ENCODE peak calls at places on chromosomes 4 and X, in four cellular contexts. F is testis, B is tibial nerve, M is OCI-LY7. V is an unnamed sample.

GRCh38 chrX:54808109-54808604 is 612 bp downstream of the MAGED2 start:
- DNase-seq in F (peak), B (peak), M (no peak), V (peak)

GRCh38 chrX:106726485-106727437 is at the start of gene RNF128:
- DNase-seq in F (peak), B (no peak), M (no peak), V (peak)

GRCh38 chr4:1008840-1009646 is 2.4 kb upstream of the FGFRL1 start:
- DNase-seq in M (peak), F (no peak), B (no peak), V (peak)

GRCh38 chrX:103688949-103689348 is 2.5 kb upstream of the MORF4L2 start:
- DNase-seq in M (peak), F (no peak), B (no peak), V (no peak)

GRCh38 chr4:38834570-38834969 is 22.0 kb downstream of the TLR6 start:
- DNase-seq in F (no peak), B (no peak), M (no peak), V (no peak)

GRCh38 chr4:8644461-8644891 is 51.9 kb downstream of the CPZ start:
- DNase-seq in M (no peak), F (no peak), B (no peak), V (peak)

GRCh38 chr4:3331511-3332394 is 38.9 kb downstream of the RGS12 start:
- DNase-seq in F (no peak), M (no peak), B (no peak), V (peak)

GRCh38 chr4:6175426-6175825 is 24.9 kb downstream of the JAKMIP1 start:
- DNase-seq in B (no peak), M (no peak), F (no peak), V (no peak)

GRCh38 chr4:95300304-95300703 is 248.5 kb downstream of the UNC5C start:
- DNase-seq in M (no peak), B (no peak), F (no peak), V (no peak)

GRCh38 chr4:165994706-165995105 is 121.7 kb downstream of the TLL1 start:
- DNase-seq in M (no peak), F (no peak), B (no peak), V (no peak)

GRCh38 chrX:25873196-25873595 is 264.9 kb upstream of the MAGEB18 start:
- DNase-seq in F (no peak), B (no peak), M (no peak), V (no peak)

GRCh38 chrX:8033175-8033574 is 106.0 kb upstream of the PNPLA4 start:
- DNase-seq in F (no peak), B (no peak), M (no peak), V (no peak)

GRCh38 chr4:76199664-76200211 is 13.9 kb downstream of the SCARB2 start:
- DNase-seq in M (peak), B (no peak), F (no peak), V (peak)

GRCh38 chr4:72997409-72997808 is 72.1 kb downstream of the COX18 start:
- DNase-seq in B (no peak), F (no peak), M (no peak), V (no peak)

GRCh38 chr4:156778606-156779005 is 193.0 kb downstream of the PDGFC start:
- DNase-seq in F (no peak), M (no peak), B (no peak), V (no peak)

GRCh38 chrX:133544105-133544504 is 128.8 kb upstream of the GPC4 start:
- DNase-seq in B (no peak), M (no peak), F (no peak), V (peak)

GRCh38 chr4:15065516-15065915 is 63.2 kb downstream of the CPEB2 start:
- DNase-seq in M (no peak), B (no peak), F (no peak), V (no peak)

GRCh38 chrX:20218809-20219505 is 47.8 kb downstream of the RPS6KA3 start:
- DNase-seq in M (no peak), B (no peak), F (peak), V (no peak)

GRCh38 chr4:52868138-52868537 is 6.0 kb downstream of the RASL11B start:
- DNase-seq in B (no peak), F (peak), M (no peak), V (peak)

GRCh38 chr4:174420317-174420716 is 102.0 kb downstream of the HPGD start:
- DNase-seq in B (no peak), M (no peak), F (no peak), V (no peak)

GRCh38 chr4:151031831-151032605 is 16.9 kb upstream of the LRBA start:
- DNase-seq in B (no peak), M (no peak), F (no peak), V (no peak)

GRCh38 chrX:17500145-17500579 is 125.2 kb downstream of the NHS start:
- DNase-seq in M (no peak), F (peak), B (no peak), V (no peak)

GRCh38 chr4:93433840-93434239 is 394.7 kb upstream of the ATOH1 start:
- DNase-seq in F (no peak), B (no peak), M (no peak), V (no peak)

GRCh38 chr4:91502365-91502764 is 801.4 kb upstream of the GRID2 start:
- DNase-seq in B (no peak), F (no peak), M (no peak), V (peak)

GRCh38 chrX:24204331-24204730 is 54.8 kb downstream of the ZFX start:
- DNase-seq in M (no peak), F (no peak), B (no peak), V (no peak)

GRCh38 chrX:152480269-152481212 is 29.4 kb upstream of the GABRA3 start:
- DNase-seq in F (no peak), B (no peak), M (no peak), V (peak)

GRCh38 chr4:54909964-54910363 is 215.4 kb downstream of the KDR start:
- DNase-seq in B (no peak), F (no peak), M (peak), V (no peak)

GRCh38 chr4:86261634-86262033 is 98.2 kb downstream of the MAPK10 start:
- DNase-seq in F (no peak), M (no peak), B (no peak), V (no peak)

GRCh38 chrX:11532291-11533075 is 133.2 kb downstream of the ARHGAP6 start:
- DNase-seq in M (no peak), F (peak), B (no peak), V (peak)

GRCh38 chrX:11531226-11531625 is 134.5 kb downstream of the ARHGAP6 start:
- DNase-seq in M (peak), B (no peak), F (no peak), V (no peak)

GRCh38 chrX:11535156-11535919 is 130.4 kb downstream of the ARHGAP6 start:
- DNase-seq in B (no peak), M (no peak), F (no peak), V (no peak)

GRCh38 chrX:11530621-11531020 is 135.1 kb downstream of the ARHGAP6 start:
- DNase-seq in M (no peak), F (peak), B (no peak), V (no peak)

GRCh38 chrX:11533211-11533651 is 132.5 kb downstream of the ARHGAP6 start:
- DNase-seq in F (no peak), B (no peak), M (peak), V (no peak)
- TF ChIP-seq CTCF in F (peak), B (peak), M (peak), V (peak)

DNA sequence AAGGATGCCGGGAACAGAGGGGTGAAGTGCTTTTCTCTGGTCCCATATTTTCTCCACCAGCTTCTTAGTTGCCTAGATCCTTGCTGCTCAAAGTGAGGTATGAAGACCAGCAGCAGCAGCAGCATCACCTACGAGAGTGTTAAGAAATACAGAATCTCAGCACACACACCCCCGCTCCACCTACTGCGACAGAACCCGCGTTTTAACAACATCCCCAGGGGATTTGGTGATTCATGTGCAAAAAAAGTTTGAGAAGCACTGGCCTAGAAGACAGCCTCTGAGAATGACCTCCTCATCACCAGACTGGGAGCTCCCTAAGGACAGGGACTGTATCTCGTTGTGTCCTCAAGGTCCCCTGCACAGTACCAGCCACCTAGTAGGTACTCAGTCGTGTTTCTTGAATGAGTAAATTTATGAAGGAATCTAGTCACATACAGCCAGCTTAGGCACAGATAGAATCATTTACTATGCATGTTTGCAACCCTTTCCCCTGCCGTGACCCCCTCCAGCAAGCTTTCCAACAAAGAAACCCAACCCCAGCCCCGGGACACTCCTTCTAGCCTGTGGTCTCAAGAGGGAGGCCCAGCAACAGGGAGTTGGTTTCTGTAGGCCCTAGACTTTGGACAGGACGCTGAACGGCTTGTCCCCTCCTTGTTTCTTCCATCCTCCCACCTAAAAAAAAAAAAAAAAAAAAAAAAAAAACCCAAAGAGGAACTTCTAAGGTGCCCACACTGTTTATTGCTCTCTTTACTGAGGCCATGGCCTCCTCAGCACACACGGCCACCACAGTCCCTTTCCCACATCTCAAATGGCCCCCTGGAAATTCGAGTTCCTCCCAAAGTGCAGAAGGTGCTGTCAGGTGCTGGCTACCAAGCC is 21.4 kb downstream of the RTL5 start:
- DNase-seq in F (no peak), M (no peak), B (no peak), V (peak)
- H3K27ac ChIP-seq in F (no peak), M (no peak), B (no peak), V (no peak)

DNA sequence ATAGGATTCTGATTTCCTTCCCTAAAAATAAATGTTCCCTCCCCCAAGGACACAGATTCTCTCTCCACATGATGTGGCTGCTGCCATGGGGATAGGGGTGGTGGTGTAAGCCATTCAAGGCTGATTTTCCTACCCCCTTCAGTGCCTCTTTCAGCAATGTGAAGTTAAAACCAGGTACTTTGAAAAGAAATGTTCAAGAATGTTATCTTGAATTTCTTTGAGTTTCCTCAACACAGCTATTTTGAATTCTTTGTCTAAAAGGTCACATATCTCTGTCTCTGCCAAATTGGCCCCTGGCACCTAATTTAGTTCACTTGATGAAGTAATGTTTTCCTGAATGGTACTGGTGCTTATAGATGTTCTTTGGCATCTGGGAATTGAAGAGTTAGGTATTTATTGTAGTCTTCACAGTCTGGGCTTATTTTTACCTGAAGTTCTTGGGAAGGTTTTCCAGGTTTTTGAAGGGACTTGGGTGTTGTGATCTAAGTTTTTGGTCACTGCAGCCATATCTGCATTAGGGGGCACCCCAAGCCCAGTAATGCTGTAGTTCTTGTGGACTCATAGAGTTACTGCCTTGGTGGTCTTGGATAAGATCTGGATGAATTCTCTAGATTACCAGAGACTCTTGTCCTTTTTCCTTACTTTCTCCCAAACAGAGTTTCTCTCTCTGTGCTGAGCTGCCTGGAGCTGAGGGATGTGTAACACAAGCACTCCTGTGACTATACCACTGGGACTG is 7.6 kb upstream of the DIPK2B start:
- DNase-seq in M (no peak), B (no peak), F (no peak), V (no peak)
- TF ChIP-seq CTCF in M (peak), B (no peak), F (no peak), V (peak)

GRCh38 chrX:3697701-3698279 is 15.7 kb downstream of the PRKX start:
- DNase-seq in B (peak), F (peak), M (no peak), V (peak)
- H3K27ac ChIP-seq in B (peak), F (peak), M (no peak), V (peak)

GRCh38 chr4:152640058-152640921 is 39.5 kb downstream of the TMEM154 start:
- DNase-seq in B (no peak), F (peak), M (peak), V (no peak)
- TF ChIP-seq CTCF in B (peak), F (peak), M (peak), V (peak)

DNA sequence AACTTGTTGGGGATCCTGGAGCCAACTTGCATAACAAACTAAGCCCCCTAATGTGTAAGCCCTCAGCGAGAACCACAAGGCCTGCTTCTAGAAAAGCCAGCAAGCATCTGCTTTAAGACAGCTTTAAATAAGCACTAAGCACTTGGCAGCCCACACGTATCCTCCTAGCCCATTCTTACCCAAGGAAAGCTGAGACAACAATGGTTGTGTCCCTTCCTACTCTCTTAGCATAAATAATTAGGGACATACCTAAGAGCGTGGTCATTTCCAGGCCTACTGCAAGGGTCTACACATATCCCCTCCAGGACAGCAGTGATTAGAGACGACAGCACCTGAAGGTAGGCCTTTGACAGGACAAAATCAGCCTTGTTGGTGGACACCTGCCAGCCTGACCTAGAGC is 322.8 kb upstream of the PPARGC1A start:
- DNase-seq in B (no peak), F (no peak), M (no peak), V (no peak)
- H3K27ac ChIP-seq in B (no peak), F (no peak), M (no peak), V (no peak)

GRCh38 chrX:53481093-53481492 is 46.9 kb upstream of the HSD17B10 start:
- DNase-seq in M (no peak), B (no peak), F (no peak), V (peak)
- TF ChIP-seq CTCF in M (peak), B (no peak), F (no peak), V (peak)

GRCh38 chrX:119477812-119478232 is 9.6 kb downstream of the SLC25A5 start:
- DNase-seq in B (peak), F (no peak), M (no peak), V (peak)
- H3K27ac ChIP-seq in B (no peak), F (no peak), M (no peak), V (no peak)

DNA sequence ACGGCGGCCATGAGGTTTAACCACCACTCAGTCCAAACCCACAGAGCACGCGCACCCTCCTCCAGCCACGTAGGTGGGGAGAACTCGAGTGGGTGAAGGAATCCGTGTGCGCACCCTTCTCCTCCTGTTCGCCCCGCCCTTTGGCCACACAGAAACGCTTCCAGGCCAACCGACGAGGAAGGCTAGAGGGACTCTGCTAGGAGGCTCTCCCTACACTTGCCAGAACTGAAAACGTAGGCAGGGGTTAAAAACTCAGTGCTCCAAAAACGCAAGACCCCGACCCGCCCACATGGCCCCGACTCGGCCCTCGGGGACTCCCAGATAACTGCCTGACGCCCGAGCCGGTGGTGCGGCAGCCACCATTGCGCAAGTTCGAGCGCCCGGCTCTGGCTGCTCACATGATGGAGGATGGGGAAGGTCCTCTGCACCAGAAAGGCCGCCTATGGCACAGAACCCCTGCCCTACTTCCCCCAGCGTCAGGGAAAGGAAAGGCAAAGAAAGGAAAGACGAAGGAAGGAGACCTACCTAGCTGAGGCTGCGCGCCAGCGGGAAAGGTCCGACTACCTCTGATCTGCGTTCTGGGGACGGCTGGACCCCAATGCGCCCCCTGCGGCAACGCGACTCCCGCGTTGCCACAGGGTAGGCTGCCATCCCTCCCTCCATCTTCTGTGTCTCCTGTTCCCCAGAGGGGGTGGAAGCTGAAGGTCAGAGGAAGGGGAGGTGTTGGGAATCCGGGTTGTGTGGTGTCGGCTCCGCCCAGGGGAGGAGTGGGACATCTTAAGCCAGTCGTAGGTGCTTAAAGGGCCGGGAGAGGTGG is 201.9 kb upstream of the AGTR2 start:
- DNase-seq in F (peak), M (no peak), B (no peak), V (peak)
- TF ChIP-seq CTCF in F (no peak), M (no peak), B (no peak), V (peak)

DNA sequence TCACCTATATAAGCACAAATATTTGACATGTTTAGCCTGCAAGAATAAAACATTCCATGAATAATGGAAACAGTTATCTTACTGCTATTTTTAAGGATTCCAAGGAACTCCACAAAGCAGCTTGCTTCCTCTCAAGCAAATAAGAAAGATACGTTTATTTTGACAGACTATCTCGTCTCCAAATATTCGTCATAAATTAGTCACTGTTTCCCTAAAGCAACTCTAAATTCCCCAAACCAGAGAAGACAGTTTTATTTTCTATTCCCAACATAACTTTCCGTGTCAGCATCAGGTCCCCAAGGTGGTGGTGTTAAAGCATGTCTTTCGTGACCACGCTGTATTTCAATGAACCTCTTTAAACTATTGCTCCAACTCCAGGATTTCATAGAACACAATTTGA is 24.3 kb upstream of the DKK2 start:
- DNase-seq in M (no peak), B (no peak), F (no peak), V (no peak)
- H3K27ac ChIP-seq in M (no peak), B (no peak), F (no peak), V (no peak)

V was measured in endodermal cell.